ENCODE peak calls at places on chromosome 20, in four cellular contexts. One of them, this sample, is unnamed.

GRCh38 chr20:9518776-9519175 is 4.4 kb downstream of the LAMP5 start:
- DNase-seq in K562: no peak
- DNase-seq in HepG2: no peak
- DNase-seq in GM12878: no peak
- DNase-seq in this sample: no peak

GRCh38 chr20:1171461-1172093 is 13.2 kb downstream of the TMEM74B start:
- DNase-seq in HepG2: peak; percentile 42
- DNase-seq in GM12878: no peak
- DNase-seq in K562: peak; percentile 60
- DNase-seq in this sample: no peak

GRCh38 chr20:31987744-31988143 is 19.8 kb downstream of the XKR7 start:
- DNase-seq in GM12878: no peak
- DNase-seq in K562: no peak
- DNase-seq in HepG2: peak; percentile 45
- DNase-seq in this sample: no peak

GRCh38 chr20:62761759-62762131 is 34.5 kb upstream of the MRGBP start:
- DNase-seq in GM12878: no peak
- DNase-seq in K562: no peak
- DNase-seq in HepG2: no peak
- DNase-seq in this sample: no peak

GRCh38 chr20:8216375-8217200 is 84.5 kb downstream of the PLCB1 start:
- DNase-seq in K562: no peak
- DNase-seq in HepG2: no peak
- DNase-seq in GM12878: no peak
- DNase-seq in this sample: no peak

GRCh38 chr20:1907586-1907985 is 12.4 kb downstream of the SIRPA start:
- DNase-seq in HepG2: no peak
- DNase-seq in GM12878: no peak
- DNase-seq in K562: no peak
- DNase-seq in this sample: no peak

GRCh38 chr20:31508517-31509244 is 5.6 kb upstream of the HM13 start:
- DNase-seq in GM12878: no peak
- DNase-seq in HepG2: no peak
- DNase-seq in K562: no peak
- DNase-seq in this sample: no peak

GRCh38 chr20:57502331-57502700 is 22.6 kb downstream of the CTCFL start:
- DNase-seq in K562: no peak
- DNase-seq in GM12878: no peak
- DNase-seq in HepG2: no peak
- DNase-seq in this sample: no peak

GRCh38 chr20:60049601-60050000 is 91.4 kb downstream of the CDH26 start:
- DNase-seq in GM12878: no peak
- DNase-seq in HepG2: no peak
- DNase-seq in K562: no peak
- DNase-seq in this sample: no peak

GRCh38 chr20:16729565-16730460 is at the start of gene SNRPB2:
- DNase-seq in K562: peak; percentile 85
- DNase-seq in HepG2: peak; percentile 97
- DNase-seq in GM12878: peak; percentile 82
- DNase-seq in this sample: peak; percentile 85

GRCh38 chr20:49216991-49217578 is 2.1 kb upstream of the DDX27 start:
- DNase-seq in GM12878: peak; percentile 67
- DNase-seq in K562: peak; percentile 74
- DNase-seq in HepG2: peak; percentile 96
- DNase-seq in this sample: peak; percentile 71

GRCh38 chr20:49916146-49917002 is 1.0 kb upstream of the SPATA2 start:
- DNase-seq in K562: peak; percentile 76
- DNase-seq in HepG2: peak; percentile 100
- DNase-seq in GM12878: no peak
- DNase-seq in this sample: no peak

GRCh38 chr20:57400821-57401564 is 9.8 kb downstream of the RBM38 start:
- DNase-seq in K562: no peak
- DNase-seq in HepG2: no peak
- DNase-seq in GM12878: no peak
- DNase-seq in this sample: no peak

GRCh38 chr20:6086868-6087267 is 33.0 kb upstream of the LRRN4 start:
- DNase-seq in HepG2: no peak
- DNase-seq in GM12878: no peak
- DNase-seq in K562: no peak
- DNase-seq in this sample: no peak

GRCh38 chr20:29878281-29878741 is 1379.2 kb upstream of the DEFB115 start:
- DNase-seq in GM12878: no peak
- DNase-seq in K562: peak; percentile 27
- DNase-seq in HepG2: peak; percentile 54
- DNase-seq in this sample: peak; percentile 93

GRCh38 chr20:24773751-24774201 is 175.3 kb upstream of the CST7 start:
- DNase-seq in GM12878: peak; percentile 15
- DNase-seq in K562: no peak
- DNase-seq in HepG2: no peak
- DNase-seq in this sample: no peak

GRCh38 chr20:54184920-54185626 is 11.3 kb upstream of the CYP24A1 start:
- DNase-seq in K562: no peak
- DNase-seq in HepG2: no peak
- DNase-seq in GM12878: no peak
- DNase-seq in this sample: no peak

GRCh38 chr20:8800089-8800488 is 268.8 kb upstream of the PLCB4 start:
- DNase-seq in K562: no peak
- DNase-seq in HepG2: no peak
- DNase-seq in GM12878: no peak
- DNase-seq in this sample: no peak

GRCh38 chr20:63915471-63915870 is 20.5 kb downstream of the DNAJC5 start:
- DNase-seq in HepG2: no peak
- DNase-seq in GM12878: no peak
- DNase-seq in K562: no peak
- DNase-seq in this sample: no peak

GRCh38 chr20:50050660-50051308 is 62.2 kb downstream of the UBE2V1 start:
- DNase-seq in GM12878: no peak
- DNase-seq in K562: no peak
- DNase-seq in HepG2: no peak
- DNase-seq in this sample: no peak

GRCh38 chr20:38987777-38988176 is 25.6 kb downstream of the DHX35 start:
- DNase-seq in K562: no peak
- DNase-seq in HepG2: no peak
- DNase-seq in GM12878: peak; percentile 84
- DNase-seq in this sample: no peak

GRCh38 chr20:12610871-12611270 is 397.9 kb upstream of the SPTLC3 start:
- DNase-seq in K562: no peak
- DNase-seq in HepG2: no peak
- DNase-seq in GM12878: no peak
- DNase-seq in this sample: no peak

GRCh38 chr20:47357296-47358051 is 975 bp upstream of the ZMYND8 start:
- DNase-seq in HepG2: peak; percentile 100
- DNase-seq in GM12878: no peak
- DNase-seq in K562: peak; percentile 70
- DNase-seq in this sample: peak; percentile 42

DNA sequence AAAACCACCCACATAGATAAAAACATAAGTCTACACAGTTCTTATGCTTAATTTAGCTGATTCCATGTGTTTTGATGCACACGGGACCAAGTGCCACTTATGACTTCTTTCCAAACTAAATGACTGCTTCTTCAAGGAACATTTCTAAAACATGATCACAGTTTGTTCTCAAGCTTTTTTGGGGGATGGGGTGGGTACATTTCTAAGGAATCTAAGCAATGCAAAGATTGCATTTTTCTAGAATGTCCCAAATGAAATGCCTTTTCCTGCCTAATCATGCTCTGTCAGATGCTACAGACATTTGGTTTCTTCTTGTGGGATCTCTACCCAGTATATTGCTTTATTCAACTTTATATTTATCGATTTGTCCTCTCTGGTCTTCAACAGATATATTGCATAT is 496.8 kb upstream of the JAG1 start:
- DNase-seq in K562: no peak
- DNase-seq in HepG2: no peak
- DNase-seq in GM12878: no peak
- DNase-seq in this sample: no peak
- H2AFZ ChIP-seq in K562: no peak overlapping the region
- H2AFZ ChIP-seq in HepG2: no peak overlapping the region
- H2AFZ ChIP-seq in GM12878: no peak overlapping the region
- H2AFZ ChIP-seq in this sample: peak overlapping the region; percentile 12

GRCh38 chr20:19427913-19428800 is 215.7 kb downstream of the SLC24A3 start:
- DNase-seq in HepG2: no peak
- DNase-seq in GM12878: no peak
- DNase-seq in K562: no peak
- DNase-seq in this sample: no peak
- TF ChIP-seq SMC3 in HepG2: no peak
- TF ChIP-seq SMC3 in GM12878: no peak
- TF ChIP-seq SMC3 in K562: no peak
- TF ChIP-seq SMC3 in this sample: no peak

GRCh38 chr20:41508335-41508734 is 109.8 kb downstream of the CHD6 start:
- DNase-seq in K562: no peak
- DNase-seq in HepG2: no peak
- DNase-seq in GM12878: no peak
- DNase-seq in this sample: no peak
- TF ChIP-seq MAX in K562: no peak
- TF ChIP-seq MAX in HepG2: no peak
- TF ChIP-seq MAX in GM12878: no peak
- TF ChIP-seq MAX in this sample: no peak

DNA sequence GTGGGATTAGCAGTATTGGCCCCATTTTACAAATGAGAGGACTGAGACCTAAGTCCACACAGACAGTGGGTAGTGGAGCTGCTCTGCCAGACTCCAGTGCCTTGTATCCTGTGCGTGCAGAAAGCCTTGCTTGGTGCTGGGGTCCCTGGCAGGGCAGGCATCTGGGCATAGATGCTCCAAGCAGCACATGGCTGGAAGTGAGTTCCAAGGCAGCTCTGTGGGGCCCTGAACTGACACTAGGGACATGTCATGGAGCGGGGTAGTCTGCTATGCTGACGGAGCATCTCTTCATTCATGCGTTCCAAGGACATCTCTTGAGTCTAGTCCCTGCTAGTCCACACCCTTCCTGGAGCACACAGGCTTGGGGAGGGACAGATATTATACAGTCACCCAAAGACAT is 64.9 kb downstream of the DLGAP4 start:
- DNase-seq in HepG2: no peak
- DNase-seq in K562: no peak
- DNase-seq in GM12878: no peak
- DNase-seq in this sample: no peak
- H2AFZ ChIP-seq in HepG2: no peak overlapping the region
- H2AFZ ChIP-seq in K562: no peak overlapping the region
- H2AFZ ChIP-seq in GM12878: no peak overlapping the region
- H2AFZ ChIP-seq in this sample: no peak overlapping the region

DNA sequence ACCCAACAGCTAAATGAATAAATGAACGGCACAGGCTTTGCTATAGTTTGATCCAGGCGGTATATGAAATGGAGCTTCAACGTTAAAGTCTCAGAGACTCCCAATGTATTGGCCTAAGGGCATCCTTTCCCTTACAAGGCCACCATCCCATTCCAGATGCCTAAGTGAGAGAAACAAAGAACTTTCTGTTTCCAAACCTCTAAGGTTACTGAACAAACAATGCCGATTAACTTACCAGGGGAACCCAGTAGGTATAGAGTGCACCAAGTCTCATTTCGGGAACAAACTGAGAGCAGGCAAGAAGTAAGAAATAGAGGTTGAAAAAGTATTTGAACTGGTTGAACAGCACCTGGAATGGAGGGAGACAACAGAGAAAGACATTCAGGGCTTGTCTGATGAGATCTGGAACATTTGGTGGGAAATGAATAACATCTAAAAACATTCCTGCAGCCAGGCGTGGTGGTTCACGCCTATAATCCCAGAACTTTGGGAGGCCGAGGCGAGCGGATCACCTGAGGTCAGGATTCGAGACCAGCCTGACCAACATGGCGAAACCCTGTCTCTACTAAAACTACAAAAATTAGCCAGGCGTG is 42.5 kb downstream of the ATP9A start:
- DNase-seq in K562: no peak
- DNase-seq in GM12878: no peak
- DNase-seq in HepG2: peak; percentile 88
- DNase-seq in this sample: no peak
- TF ChIP-seq SMC3 in K562: no peak
- TF ChIP-seq SMC3 in GM12878: no peak
- TF ChIP-seq SMC3 in HepG2: no peak
- TF ChIP-seq SMC3 in this sample: no peak

GRCh38 chr20:40506567-40506966 is 182.5 kb downstream of the MAFB start:
- DNase-seq in HepG2: peak; percentile 37
- DNase-seq in GM12878: no peak
- DNase-seq in K562: peak; percentile 8
- DNase-seq in this sample: no peak
- TF ChIP-seq MAX in HepG2: peak; percentile 63
- TF ChIP-seq MAX in GM12878: no peak
- TF ChIP-seq MAX in K562: no peak
- TF ChIP-seq MAX in this sample: no peak

DNA sequence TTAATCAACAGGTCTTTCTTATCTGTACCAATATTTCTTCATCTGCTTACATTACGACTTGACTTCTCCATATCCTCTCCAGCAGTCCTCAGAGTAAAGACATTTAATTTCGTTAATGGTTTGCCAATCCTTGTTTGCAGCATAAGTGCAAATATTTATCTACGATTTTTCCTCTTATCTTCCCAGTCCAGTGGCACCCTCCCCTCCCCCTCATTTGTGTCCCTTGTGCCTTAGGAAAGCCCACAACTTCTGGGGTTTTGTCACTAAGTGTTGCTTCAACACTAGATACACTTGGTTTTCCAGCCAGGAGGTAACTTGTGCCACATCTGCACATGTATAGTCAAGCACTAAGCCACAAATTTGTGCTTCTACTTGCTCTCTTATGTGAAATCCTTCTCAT is 327.2 kb downstream of the CBLN4 start:
- DNase-seq in GM12878: no peak
- DNase-seq in K562: no peak
- DNase-seq in HepG2: peak; percentile 4
- DNase-seq in this sample: no peak
- H2AFZ ChIP-seq in GM12878: no peak overlapping the region
- H2AFZ ChIP-seq in K562: no peak overlapping the region
- H2AFZ ChIP-seq in HepG2: no peak overlapping the region
- H2AFZ ChIP-seq in this sample: no peak overlapping the region

GRCh38 chr20:21228511-21228910 is 74.6 kb upstream of the XRN2 start:
- DNase-seq in K562: no peak
- DNase-seq in HepG2: no peak
- DNase-seq in GM12878: peak; percentile 17
- DNase-seq in this sample: no peak
- TF ChIP-seq SMC3 in K562: no peak
- TF ChIP-seq SMC3 in HepG2: no peak
- TF ChIP-seq SMC3 in GM12878: no peak
- TF ChIP-seq SMC3 in this sample: no peak